ENCODE peak calls at places on chromosomes 12 and 14, in seven cellular contexts. K, Q, S, F, D, E and Y are unnamed samples. For H3F3A, the result is how much of the 10 kb centered on the place peaks cover.

GRCh38 chr12:130647814-130648213 is 68.3 kb downstream of the RIMBP2 start:
- DNase-seq in D (no peak), K (no peak), F (no peak), S (no peak), Q (no peak), E (no peak), Y (no peak)

GRCh38 chr12:47066278-47067048 is 13.0 kb upstream of the PCED1B start:
- DNase-seq in E (no peak), F (no peak), Q (peak), S (no peak), D (no peak), K (no peak), Y (no peak)

GRCh38 chr12:89350661-89351488 is 1.4 kb downstream of the DUSP6 start:
- DNase-seq in S (no peak), Q (peak), F (peak), K (no peak), D (no peak), E (peak), Y (no peak)

GRCh38 chr14:32560213-32560857 is 231.2 kb downstream of the AKAP6 start:
- DNase-seq in K (peak), Q (peak), D (peak), E (peak), S (peak), F (peak), Y (peak)

GRCh38 chr12:104443008-104443407 is 13.7 kb upstream of the CHST11 start:
- DNase-seq in F (no peak), Q (no peak), D (no peak), K (no peak), E (no peak), S (no peak), Y (no peak)

GRCh38 chr14:72888636-72889201 is 5.2 kb downstream of the DPF3 start:
- DNase-seq in K (no peak), D (no peak), Q (peak), S (no peak), F (no peak), E (peak), Y (no peak)

GRCh38 chr14:76352639-76353281 is 23.2 kb upstream of the ESRRB start:
- DNase-seq in F (peak), K (peak), E (peak), Q (peak), S (peak), D (no peak), Y (peak)

GRCh38 chr12:132452596-132453350 is 37.2 kb upstream of the FBRSL1 start:
- DNase-seq in Q (no peak), D (no peak), F (no peak), E (no peak), K (no peak), S (no peak), Y (no peak)

GRCh38 chr14:24315243-24315806 is 4.0 kb downstream of the LTB4R start:
- DNase-seq in K (no peak), Q (no peak), F (no peak), E (no peak), D (no peak), S (no peak), Y (no peak)

GRCh38 chr12:11944321-11944720 is 126.4 kb upstream of the BCL2L14 start:
- DNase-seq in S (no peak), D (no peak), Q (no peak), E (no peak), F (no peak), K (no peak), Y (no peak)

GRCh38 chr14:82510007-82510406 is 976.4 kb upstream of the SEL1L start:
- DNase-seq in K (peak), F (no peak), E (no peak), Q (no peak), S (no peak), D (no peak), Y (no peak)

GRCh38 chr12:1054103-1054838 is 63.2 kb downstream of the ERC1 start:
- DNase-seq in D (no peak), E (no peak), F (peak), K (peak), S (peak), Q (no peak), Y (no peak)

GRCh38 chr14:50961606-50962259 is 17.4 kb upstream of the PYGL start:
- DNase-seq in K (no peak), D (peak), E (no peak), F (no peak), Q (peak), S (peak), Y (peak)

GRCh38 chr14:52025310-52025709 is 36.0 kb downstream of the RTRAF start:
- DNase-seq in K (no peak), D (no peak), F (no peak), S (no peak), E (no peak), Q (peak), Y (peak)

GRCh38 chr14:24052656-24053547 is 1.1 kb downstream of the CARMIL3 start:
- DNase-seq in E (no peak), K (no peak), F (no peak), S (no peak), Q (peak), D (no peak), Y (no peak)

GRCh38 chr12:481422-481821 is 21.7 kb downstream of the B4GALNT3 start:
- DNase-seq in F (no peak), K (no peak), S (no peak), D (no peak), E (no peak), Q (peak), Y (no peak)

GRCh38 chr14:24147761-24148428 is 597 bp downstream of the RNF31 start:
- DNase-seq in D (no peak), K (no peak), S (no peak), F (no peak), E (no peak), Q (peak), Y (no peak)

GRCh38 chr12:95083938-95084337 is 10.5 kb upstream of the NR2C1 start:
- DNase-seq in Q (peak), E (no peak), D (no peak), K (peak), F (peak), S (no peak), Y (no peak)

GRCh38 chr12:77723308-77723707 is 107.4 kb upstream of the NAV3 start:
- DNase-seq in K (no peak), F (no peak), S (no peak), Q (peak), D (no peak), E (no peak), Y (no peak)

GRCh38 chr12:40718878-40719372 is 26.7 kb downstream of the CNTN1 start:
- DNase-seq in Q (no peak), F (no peak), S (no peak), K (no peak), E (no peak), D (no peak), Y (no peak)

GRCh38 chr12:73677520-73678291 is 859.9 kb upstream of the ATXN7L3B start:
- DNase-seq in E (no peak), S (no peak), K (peak), Q (no peak), D (peak), F (no peak), Y (no peak)

GRCh38 chr12:109192358-109192757 is 76.0 kb downstream of the ACACB start:
- DNase-seq in E (no peak), K (no peak), S (no peak), Q (peak), D (peak), F (no peak), Y (peak)

GRCh38 chr14:99734406-99735051 is 50.4 kb downstream of the CYP46A1 start:
- DNase-seq in K (no peak), S (no peak), E (no peak), Q (no peak), F (no peak), D (no peak), Y (no peak)
- H3K27ac ChIP-seq in K (no peak), S (no peak), E (no peak), Q (no peak), F (no peak), D (no peak), Y (no peak)

DNA sequence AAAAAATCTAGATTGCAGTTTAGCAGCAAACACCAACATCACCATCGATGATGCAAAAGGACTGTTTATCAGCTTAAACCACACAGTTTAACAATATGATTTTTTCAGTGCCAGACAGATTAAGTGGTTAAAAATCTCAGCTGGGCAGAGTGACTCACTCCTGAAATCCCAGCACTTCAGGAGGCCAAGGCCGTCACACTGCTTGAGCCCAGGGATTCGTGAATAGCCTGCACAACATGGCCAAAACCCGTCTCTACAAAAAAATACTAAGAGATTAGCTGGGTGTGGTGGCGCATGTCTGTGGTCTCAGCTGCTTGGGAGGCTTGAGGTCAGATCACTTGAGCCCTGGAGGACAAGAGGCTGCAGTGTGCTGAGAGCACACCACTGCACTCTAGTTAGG is 8.9 kb downstream of the RSRC2 start:
- DNase-seq in E (no peak), D (no peak), S (no peak), Q (peak), K (no peak), F (no peak), Y (peak)
- H3F3A ChIP-seq in E (under half), D (half or more), S (half or more), Q (half or more), K (under half), F (half or more), Y (under half)

GRCh38 chr14:106294324-106294723 is 767.9 kb downstream of the TMEM121 start:
- DNase-seq in D (no peak), E (no peak), K (no peak), Q (no peak), S (no peak), F (no peak), Y (no peak)
- H3K27ac ChIP-seq in D (no peak), E (no peak), K (no peak), Q (no peak), S (no peak), F (no peak), Y (no peak)

GRCh38 chr12:57517187-57517586 is 3.1 kb downstream of the DDIT3 start:
- DNase-seq in K (no peak), Q (peak), S (no peak), D (no peak), E (no peak), F (no peak), Y (peak)

GRCh38 chr12:57514720-57515467 is 5.4 kb downstream of the DDIT3 start:
- DNase-seq in D (no peak), K (no peak), F (no peak), S (no peak), E (no peak), Q (no peak), Y (no peak)

GRCh38 chr12:57515934-57516541 is 4.3 kb downstream of the DDIT3 start:
- DNase-seq in E (no peak), S (no peak), K (no peak), F (no peak), Q (no peak), D (no peak), Y (no peak)

GRCh38 chr12:57516617-57517153 is 3.6 kb downstream of the DDIT3 start:
- DNase-seq in K (no peak), Q (peak), F (no peak), E (no peak), S (no peak), D (no peak), Y (no peak)

DNA sequence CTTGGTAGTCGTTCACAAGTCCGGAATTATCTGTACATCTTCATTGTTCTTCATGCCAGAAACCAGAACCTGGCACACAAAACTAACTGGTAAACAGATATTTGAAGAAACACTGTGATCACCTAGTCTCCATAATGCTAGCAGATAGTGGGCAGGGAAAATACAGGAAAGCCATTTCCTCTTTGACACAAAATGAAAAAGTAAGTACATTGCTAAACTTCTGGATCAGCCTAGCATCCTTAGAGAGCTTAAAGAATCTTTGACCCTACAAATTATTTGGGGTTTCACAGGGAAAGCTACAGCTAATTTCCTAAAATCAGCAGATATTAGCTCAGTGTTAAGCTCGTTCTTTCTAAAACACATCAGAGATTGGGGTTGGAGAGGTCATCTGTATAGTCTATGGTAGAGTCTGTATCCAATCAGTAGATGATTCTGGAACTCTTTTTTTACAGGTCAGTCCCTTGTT is 4.8 kb downstream of the DDIT3 start:
- DNase-seq in E (no peak), D (no peak), F (no peak), K (no peak), Q (no peak), S (no peak), Y (no peak)
- H3F3A ChIP-seq in E (under half), D (half or more), F (under half), K (half or more), Q (half or more), S (half or more), Y (under half)

GRCh38 chr12:16389594-16389993 is 42.1 kb downstream of the MGST1 start:
- DNase-seq in E (no peak), S (no peak), Q (peak), K (no peak), D (no peak), F (no peak), Y (peak)
- H3K27ac ChIP-seq in E (no peak), S (no peak), Q (no peak), K (no peak), D (no peak), F (no peak), Y (no peak)

GRCh38 chr12:113089839-113090238 is 33.3 kb downstream of the DTX1 start:
- DNase-seq in E (no peak), S (no peak), D (no peak), F (no peak), Q (no peak), K (no peak), Y (no peak)

GRCh38 chr12:113090740-113091139 is 34.2 kb downstream of the DTX1 start:
- DNase-seq in K (no peak), D (no peak), Q (no peak), E (no peak), F (no peak), S (no peak), Y (no peak)

GRCh38 chr12:113087193-113087592 is 30.7 kb downstream of the DTX1 start:
- DNase-seq in F (no peak), S (no peak), Q (no peak), K (no peak), E (no peak), D (no peak), Y (no peak)

GRCh38 chr12:113088037-113088436 is 31.5 kb downstream of the DTX1 start:
- DNase-seq in Q (no peak), S (no peak), E (no peak), K (no peak), F (no peak), D (no peak), Y (no peak)

DNA sequence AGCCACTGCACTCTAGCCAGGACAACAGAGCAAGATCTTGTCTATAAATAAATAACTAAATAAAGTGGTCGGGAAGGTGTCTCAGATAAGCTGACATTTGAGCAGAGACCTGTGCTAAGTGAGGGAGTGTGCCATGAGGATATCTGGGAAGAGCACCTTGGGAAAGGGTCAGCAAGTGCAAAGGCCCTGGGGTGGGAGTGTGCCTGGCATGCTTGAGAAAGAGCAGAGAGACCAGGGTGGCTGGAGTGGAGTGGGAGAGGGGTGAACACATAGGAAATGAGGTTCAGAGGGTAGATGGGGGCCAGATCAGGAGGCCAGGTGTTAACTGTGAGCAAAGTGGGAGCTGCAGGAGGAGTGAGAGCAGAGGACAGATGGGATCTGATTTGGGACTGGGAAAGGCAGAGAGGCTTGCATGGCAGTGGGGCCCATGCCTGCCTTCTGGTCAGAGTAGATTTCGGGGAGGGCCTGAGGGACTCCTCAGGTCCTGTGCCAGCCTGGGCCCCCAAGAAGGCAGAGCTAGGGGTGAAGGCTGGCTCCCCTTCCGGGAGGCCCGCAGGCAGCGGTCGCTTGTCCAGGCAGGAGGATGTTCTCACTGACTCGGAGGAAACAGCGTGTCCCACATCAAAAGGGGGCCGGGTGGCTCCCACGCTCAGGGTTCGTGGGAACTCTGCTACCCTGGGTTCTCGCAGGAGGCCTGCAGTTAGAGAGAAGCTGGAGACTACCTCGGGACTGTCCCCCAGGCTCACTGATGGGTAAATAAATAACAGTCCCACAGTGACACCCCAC is 32.6 kb downstream of the DTX1 start:
- DNase-seq in S (no peak), K (no peak), D (no peak), Q (no peak), F (no peak), E (no peak), Y (no peak)
- H3F3A ChIP-seq in S (under half), K (under half), D (under half), Q (under half), F (under half), E (under half), Y (under half)

DNA sequence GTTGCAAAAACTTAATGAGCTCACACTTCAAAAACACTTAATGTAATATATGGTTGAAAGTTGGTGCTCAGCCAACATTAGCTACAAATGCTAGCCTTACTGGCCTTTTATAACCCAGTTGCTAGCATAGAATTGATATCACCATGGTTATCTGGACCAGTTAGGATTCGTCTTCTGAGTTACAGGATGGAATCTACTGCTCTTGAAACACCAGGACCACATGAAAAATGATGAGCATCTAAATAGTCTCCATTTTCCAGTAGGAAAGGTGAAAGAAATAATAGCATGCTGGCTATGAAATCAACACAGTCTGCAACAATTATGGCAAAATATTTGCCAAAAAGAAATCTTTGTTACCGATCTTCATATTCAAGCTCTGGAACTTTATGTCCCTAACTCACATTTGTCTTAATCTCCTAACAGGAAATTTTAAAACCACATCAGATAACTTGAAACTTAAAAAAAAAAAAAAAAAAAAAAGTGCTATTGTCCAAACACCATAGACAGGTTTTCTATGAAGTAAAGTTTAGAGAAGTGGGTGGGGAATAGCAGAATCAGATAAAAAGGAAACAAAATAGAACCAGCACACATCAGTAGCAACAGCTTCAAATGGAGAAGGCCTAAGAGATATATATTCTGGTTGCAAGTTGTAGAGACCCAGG is 12.6 kb upstream of the CD69 start:
- DNase-seq in S (no peak), Q (no peak), F (no peak), D (no peak), K (no peak), E (peak), Y (no peak)
- H3K27ac ChIP-seq in S (no peak), Q (no peak), F (no peak), D (no peak), K (no peak), E (no peak), Y (no peak)

GRCh38 chr12:14959463-14959862 is 1.9 kb downstream of the ARHGDIB start:
- DNase-seq in Q (no peak), E (no peak), F (no peak), S (no peak), D (no peak), K (no peak), Y (no peak)
- H3F3A ChIP-seq in Q (under half), E (half or more), F (under half), S (under half), D (under half), K (under half), Y (under half)

DNA sequence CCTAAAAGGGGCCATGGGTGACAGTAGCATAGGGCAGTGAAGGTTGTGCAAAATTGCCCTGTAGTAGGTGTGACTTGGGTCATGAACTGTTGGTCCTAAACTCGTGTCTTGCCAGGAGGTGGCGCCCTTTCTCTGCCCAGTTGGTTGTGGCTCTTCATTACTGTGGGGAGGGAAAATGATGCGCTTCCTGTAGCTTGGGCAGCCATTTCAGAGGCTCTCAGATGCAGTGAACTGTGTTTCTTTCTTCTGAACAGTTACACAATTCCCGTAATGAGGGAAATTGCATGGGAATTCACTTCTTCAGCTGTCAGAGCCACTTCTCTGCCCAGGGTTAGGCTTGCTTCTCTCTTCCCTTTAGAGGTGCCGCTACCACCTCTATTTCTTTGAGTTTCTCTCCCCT is 148.1 kb upstream of the NRXN3 start:
- DNase-seq in K (peak), D (peak), E (peak), F (peak), S (peak), Q (peak), Y (peak)
- H3K27ac ChIP-seq in K (no peak), D (no peak), E (no peak), F (no peak), S (no peak), Q (no peak), Y (no peak)

GRCh38 chr12:9701380-9702154 is 31.3 kb downstream of the CLECL1 start:
- DNase-seq in K (no peak), S (no peak), F (no peak), D (no peak), E (no peak), Q (no peak), Y (no peak)

GRCh38 chr12:9700606-9700956 is 31.1 kb downstream of the CLEC2D start:
- DNase-seq in Q (no peak), S (no peak), D (no peak), F (no peak), E (no peak), K (no peak), Y (no peak)

GRCh38 chr12:9699269-9699897 is 29.9 kb downstream of the CLEC2D start:
- DNase-seq in D (no peak), F (no peak), E (no peak), S (no peak), K (no peak), Q (no peak), Y (no peak)

GRCh38 chr12:9699898-9700605 is 30.5 kb downstream of the CLEC2D start:
- DNase-seq in D (peak), E (no peak), K (no peak), Q (peak), F (no peak), S (no peak), Y (no peak)

DNA sequence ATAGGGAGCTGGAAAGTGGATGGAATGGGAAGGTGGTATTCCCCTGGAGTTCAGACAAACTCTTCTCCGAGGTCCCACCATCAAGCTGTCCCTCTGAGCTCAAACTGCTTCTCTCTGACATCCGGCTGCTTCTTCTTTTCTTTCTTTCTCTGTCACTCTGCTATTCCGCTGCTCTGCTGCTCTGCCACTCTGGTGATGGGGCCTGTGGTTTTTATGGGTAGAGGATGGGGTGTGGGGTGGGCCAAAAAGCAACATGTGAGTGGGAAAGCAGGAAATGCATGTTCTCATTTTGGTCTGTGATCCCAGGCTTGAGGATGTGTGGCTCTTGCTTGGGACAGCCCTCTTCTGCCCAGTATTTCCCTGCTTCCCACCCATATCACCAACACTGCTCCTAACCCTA is 30.7 kb downstream of the CLECL1 start:
- DNase-seq in Q (no peak), E (no peak), K (no peak), F (no peak), D (no peak), S (no peak), Y (no peak)
- H3F3A ChIP-seq in Q (under half), E (under half), K (under half), F (under half), D (under half), S (under half), Y (under half)